ENCODE peak calls at places on chromosomes 7 and 10, in ten cellular contexts. One of them, this sample, is unnamed. For H3K36me3 and H4K20me1, the result is how much of the 10 kb centered on the place peaks cover.

GRCh38 chr7:981793-982510 is 1.0 kb upstream of the CYP2W1 start:
- DNase-seq in IMR-90: no peak
- DNase-seq in hepatocyte: no peak
- DNase-seq in GM23248: no peak
- DNase-seq in HCT116: no peak
- DNase-seq in mammary epithelial cell: no peak
- DNase-seq in HepG2: no peak
- DNase-seq in PC-9: no peak
- DNase-seq in OCI-LY7: no peak
- DNase-seq in fibroblast of lung: no peak
- DNase-seq in this sample: no peak

GRCh38 chr7:30923774-30924413 is 12.2 kb downstream of the AQP1 start:
- DNase-seq in IMR-90: no peak
- DNase-seq in hepatocyte: no peak
- DNase-seq in GM23248: no peak
- DNase-seq in HCT116: no peak
- DNase-seq in mammary epithelial cell: no peak
- DNase-seq in HepG2: no peak
- DNase-seq in PC-9: no peak
- DNase-seq in OCI-LY7: no peak
- DNase-seq in fibroblast of lung: no peak
- DNase-seq in this sample: no peak

GRCh38 chr10:48291190-48291589 is 15.3 kb upstream of the MAPK8 start:
- DNase-seq in IMR-90: no peak
- DNase-seq in hepatocyte: peak
- DNase-seq in GM23248: no peak
- DNase-seq in HCT116: no peak
- DNase-seq in mammary epithelial cell: peak
- DNase-seq in HepG2: peak
- DNase-seq in PC-9: no peak
- DNase-seq in OCI-LY7: no peak
- DNase-seq in fibroblast of lung: no peak
- DNase-seq in this sample: no peak

GRCh38 chr10:62627985-62628384 is 176.5 kb upstream of the ADO start:
- DNase-seq in IMR-90: peak
- DNase-seq in hepatocyte: no peak
- DNase-seq in GM23248: peak
- DNase-seq in HCT116: no peak
- DNase-seq in mammary epithelial cell: no peak
- DNase-seq in HepG2: no peak
- DNase-seq in PC-9: no peak
- DNase-seq in OCI-LY7: no peak
- DNase-seq in fibroblast of lung: peak
- DNase-seq in this sample: no peak

GRCh38 chr10:49115796-49116508 is 630 bp upstream of the VSTM4 start:
- DNase-seq in IMR-90: no peak
- DNase-seq in hepatocyte: no peak
- DNase-seq in GM23248: no peak
- DNase-seq in HCT116: no peak
- DNase-seq in mammary epithelial cell: no peak
- DNase-seq in HepG2: no peak
- DNase-seq in PC-9: no peak
- DNase-seq in OCI-LY7: no peak
- DNase-seq in fibroblast of lung: no peak
- DNase-seq in this sample: no peak

GRCh38 chr7:137539111-137539715 is 195.7 kb upstream of the PTN start:
- DNase-seq in IMR-90: peak
- DNase-seq in hepatocyte: no peak
- DNase-seq in GM23248: peak
- DNase-seq in HCT116: no peak
- DNase-seq in mammary epithelial cell: peak
- DNase-seq in HepG2: no peak
- DNase-seq in PC-9: peak
- DNase-seq in OCI-LY7: no peak
- DNase-seq in fibroblast of lung: peak
- DNase-seq in this sample: no peak

GRCh38 chr7:151008511-151009323 is 15.6 kb downstream of the ATG9B start:
- DNase-seq in IMR-90: no peak
- DNase-seq in hepatocyte: peak
- DNase-seq in GM23248: peak
- DNase-seq in HCT116: peak
- DNase-seq in mammary epithelial cell: no peak
- DNase-seq in HepG2: peak
- DNase-seq in PC-9: no peak
- DNase-seq in OCI-LY7: peak
- DNase-seq in fibroblast of lung: peak
- DNase-seq in this sample: peak

GRCh38 chr7:105188201-105188600 is 174.2 kb downstream of the KMT2E start:
- DNase-seq in IMR-90: peak
- DNase-seq in hepatocyte: no peak
- DNase-seq in GM23248: peak
- DNase-seq in HCT116: no peak
- DNase-seq in mammary epithelial cell: no peak
- DNase-seq in HepG2: no peak
- DNase-seq in PC-9: no peak
- DNase-seq in OCI-LY7: no peak
- DNase-seq in fibroblast of lung: peak
- DNase-seq in this sample: no peak

GRCh38 chr7:4613855-4614548 is 68.1 kb upstream of the FOXK1 start:
- DNase-seq in IMR-90: peak
- DNase-seq in hepatocyte: peak
- DNase-seq in GM23248: peak
- DNase-seq in HCT116: no peak
- DNase-seq in mammary epithelial cell: peak
- DNase-seq in HepG2: no peak
- DNase-seq in PC-9: no peak
- DNase-seq in OCI-LY7: no peak
- DNase-seq in fibroblast of lung: peak
- DNase-seq in this sample: no peak

GRCh38 chr7:99938296-99938695 is 8.9 kb upstream of the GJC3 start:
- DNase-seq in IMR-90: no peak
- DNase-seq in hepatocyte: no peak
- DNase-seq in GM23248: no peak
- DNase-seq in HCT116: no peak
- DNase-seq in mammary epithelial cell: no peak
- DNase-seq in HepG2: no peak
- DNase-seq in PC-9: no peak
- DNase-seq in OCI-LY7: no peak
- DNase-seq in fibroblast of lung: no peak
- DNase-seq in this sample: no peak

GRCh38 chr10:26737730-26738129 is 40.2 kb downstream of the PDSS1 start:
- DNase-seq in IMR-90: peak
- DNase-seq in hepatocyte: peak
- DNase-seq in GM23248: peak
- DNase-seq in HCT116: no peak
- DNase-seq in mammary epithelial cell: peak
- DNase-seq in HepG2: no peak
- DNase-seq in PC-9: no peak
- DNase-seq in OCI-LY7: peak
- DNase-seq in fibroblast of lung: peak
- DNase-seq in this sample: no peak

GRCh38 chr10:68330852-68331454 is 911 bp upstream of the HNRNPH3 start:
- DNase-seq in IMR-90: peak
- DNase-seq in hepatocyte: peak
- DNase-seq in GM23248: peak
- DNase-seq in HCT116: no peak
- DNase-seq in mammary epithelial cell: no peak
- DNase-seq in HepG2: no peak
- DNase-seq in PC-9: peak
- DNase-seq in OCI-LY7: peak
- DNase-seq in fibroblast of lung: peak
- DNase-seq in this sample: peak

GRCh38 chr7:65953321-65953720 is 28.7 kb downstream of the GUSB start:
- DNase-seq in IMR-90: no peak
- DNase-seq in hepatocyte: no peak
- DNase-seq in GM23248: no peak
- DNase-seq in HCT116: no peak
- DNase-seq in mammary epithelial cell: no peak
- DNase-seq in HepG2: no peak
- DNase-seq in PC-9: no peak
- DNase-seq in OCI-LY7: no peak
- DNase-seq in fibroblast of lung: no peak
- DNase-seq in this sample: no peak

GRCh38 chr7:65953890-65954289 is 28.1 kb downstream of the GUSB start:
- DNase-seq in IMR-90: no peak
- DNase-seq in hepatocyte: no peak
- DNase-seq in GM23248: no peak
- DNase-seq in HCT116: no peak
- DNase-seq in mammary epithelial cell: no peak
- DNase-seq in HepG2: no peak
- DNase-seq in PC-9: no peak
- DNase-seq in OCI-LY7: no peak
- DNase-seq in fibroblast of lung: no peak
- DNase-seq in this sample: no peak

GRCh38 chr7:65960351-65961074 is 21.5 kb downstream of the GUSB start:
- DNase-seq in IMR-90: no peak
- DNase-seq in hepatocyte: no peak
- DNase-seq in GM23248: no peak
- DNase-seq in HCT116: no peak
- DNase-seq in mammary epithelial cell: no peak
- DNase-seq in HepG2: no peak
- DNase-seq in PC-9: no peak
- DNase-seq in OCI-LY7: no peak
- DNase-seq in fibroblast of lung: no peak
- DNase-seq in this sample: no peak

GRCh38 chr7:65951837-65952578 is 30.0 kb downstream of the GUSB start:
- DNase-seq in IMR-90: no peak
- DNase-seq in hepatocyte: no peak
- DNase-seq in GM23248: peak
- DNase-seq in HCT116: no peak
- DNase-seq in mammary epithelial cell: peak
- DNase-seq in HepG2: no peak
- DNase-seq in PC-9: no peak
- DNase-seq in OCI-LY7: no peak
- DNase-seq in fibroblast of lung: no peak
- DNase-seq in this sample: no peak

DNA sequence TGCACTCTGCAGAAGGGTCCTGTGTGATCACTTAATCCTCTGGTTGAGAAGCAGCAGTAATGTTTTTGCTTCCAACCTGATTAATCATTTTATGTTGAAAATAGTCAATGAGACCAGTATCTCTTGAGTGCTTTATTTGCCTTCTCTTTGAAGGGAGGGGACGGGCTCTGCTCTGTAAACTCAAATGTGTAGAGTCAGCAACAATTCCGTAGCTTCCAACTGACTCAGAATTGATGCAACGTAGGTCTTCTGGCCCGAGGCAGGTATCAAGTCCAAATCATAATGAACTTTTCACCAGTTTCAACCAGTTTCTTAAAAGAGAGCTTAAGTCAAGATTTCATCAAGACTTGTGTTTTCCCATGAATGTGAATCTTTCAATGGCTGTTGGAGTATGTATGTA is 26.3 kb downstream of the GUSB start:
- DNase-seq in IMR-90: no peak
- DNase-seq in hepatocyte: peak
- DNase-seq in GM23248: no peak
- DNase-seq in HCT116: no peak
- DNase-seq in mammary epithelial cell: no peak
- DNase-seq in HepG2: no peak
- DNase-seq in PC-9: no peak
- DNase-seq in OCI-LY7: no peak
- DNase-seq in fibroblast of lung: no peak
- DNase-seq in this sample: no peak
- H3K27ac ChIP-seq in IMR-90: no peak
- H3K27ac ChIP-seq in hepatocyte: peak
- H3K27ac ChIP-seq in GM23248: no peak
- H3K27ac ChIP-seq in HCT116: no peak
- H3K27ac ChIP-seq in mammary epithelial cell: no peak
- H3K27ac ChIP-seq in HepG2: no peak
- H3K27ac ChIP-seq in PC-9: no peak
- H3K27ac ChIP-seq in OCI-LY7: no peak
- H3K27ac ChIP-seq in fibroblast of lung: no peak
- H3K27ac ChIP-seq in this sample: no peak

GRCh38 chr7:141257597-141257996 is 183.7 kb downstream of the TMEM178B start:
- DNase-seq in IMR-90: no peak
- DNase-seq in hepatocyte: no peak
- DNase-seq in GM23248: no peak
- DNase-seq in HCT116: no peak
- DNase-seq in mammary epithelial cell: no peak
- DNase-seq in HepG2: no peak
- DNase-seq in PC-9: no peak
- DNase-seq in OCI-LY7: no peak
- DNase-seq in fibroblast of lung: no peak
- DNase-seq in this sample: no peak
- H3K36me3 ChIP-seq in IMR-90: under half
- H3K36me3 ChIP-seq in hepatocyte: under half
- H3K36me3 ChIP-seq in GM23248: under half
- H3K36me3 ChIP-seq in HCT116: under half
- H3K36me3 ChIP-seq in mammary epithelial cell: under half
- H3K36me3 ChIP-seq in HepG2: under half
- H3K36me3 ChIP-seq in PC-9: under half
- H3K36me3 ChIP-seq in OCI-LY7: under half
- H3K36me3 ChIP-seq in fibroblast of lung: under half
- H3K36me3 ChIP-seq in this sample: under half

DNA sequence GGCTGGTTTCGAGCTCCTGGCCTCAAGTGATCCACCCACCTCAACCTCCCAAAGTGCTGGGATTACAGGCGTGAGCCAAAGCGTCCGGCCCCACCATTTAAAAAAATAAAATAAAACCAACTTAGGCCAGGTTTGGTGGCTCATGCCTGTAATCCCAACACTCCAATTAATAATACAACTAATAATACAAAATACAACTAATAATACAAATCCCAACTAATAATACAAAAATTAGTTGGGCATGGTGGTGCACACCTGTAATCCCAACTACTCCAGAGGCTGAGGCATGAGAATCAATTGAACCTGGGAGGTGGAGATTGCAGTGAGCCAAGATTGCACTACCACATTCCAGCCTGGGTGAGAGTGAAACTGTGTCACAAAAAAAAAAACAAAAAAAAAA is 27.6 kb downstream of the CEP41 start:
- DNase-seq in IMR-90: no peak
- DNase-seq in hepatocyte: no peak
- DNase-seq in GM23248: no peak
- DNase-seq in HCT116: no peak
- DNase-seq in mammary epithelial cell: no peak
- DNase-seq in HepG2: no peak
- DNase-seq in PC-9: no peak
- DNase-seq in OCI-LY7: no peak
- DNase-seq in fibroblast of lung: no peak
- DNase-seq in this sample: no peak
- H4K20me1 ChIP-seq in IMR-90: under half
- H4K20me1 ChIP-seq in hepatocyte: under half
- H4K20me1 ChIP-seq in GM23248: under half
- H4K20me1 ChIP-seq in HCT116: under half
- H4K20me1 ChIP-seq in mammary epithelial cell: under half
- H4K20me1 ChIP-seq in HepG2: under half
- H4K20me1 ChIP-seq in PC-9: under half
- H4K20me1 ChIP-seq in OCI-LY7: under half
- H4K20me1 ChIP-seq in fibroblast of lung: under half
- H4K20me1 ChIP-seq in this sample: under half

DNA sequence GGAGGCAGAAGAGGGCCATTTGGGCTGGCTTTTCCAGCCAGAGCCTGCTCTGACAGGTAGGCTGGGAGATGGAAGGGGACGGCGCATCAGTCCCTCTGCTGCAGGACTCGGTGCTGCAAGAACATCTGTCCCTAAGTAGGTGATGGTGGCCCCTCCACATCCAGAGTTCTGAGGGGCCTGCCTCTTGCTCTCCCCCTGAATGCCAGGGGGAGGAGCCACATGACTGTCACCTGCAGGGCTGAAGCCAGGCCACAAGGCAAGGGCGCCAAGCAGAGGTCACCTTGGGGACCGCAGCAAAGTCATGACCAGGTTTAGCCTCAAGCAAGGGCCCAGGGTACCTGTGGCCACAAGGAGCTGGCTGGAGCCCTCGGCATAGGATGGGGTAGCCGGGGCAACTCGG is 99.4 kb downstream of the FAM53B start:
- DNase-seq in IMR-90: no peak
- DNase-seq in hepatocyte: no peak
- DNase-seq in GM23248: no peak
- DNase-seq in HCT116: no peak
- DNase-seq in mammary epithelial cell: no peak
- DNase-seq in HepG2: no peak
- DNase-seq in PC-9: no peak
- DNase-seq in OCI-LY7: peak
- DNase-seq in fibroblast of lung: no peak
- DNase-seq in this sample: no peak
- H3K27ac ChIP-seq in IMR-90: no peak
- H3K27ac ChIP-seq in hepatocyte: no peak
- H3K27ac ChIP-seq in GM23248: no peak
- H3K27ac ChIP-seq in HCT116: no peak
- H3K27ac ChIP-seq in mammary epithelial cell: no peak
- H3K27ac ChIP-seq in HepG2: no peak
- H3K27ac ChIP-seq in PC-9: no peak
- H3K27ac ChIP-seq in OCI-LY7: no peak
- H3K27ac ChIP-seq in fibroblast of lung: no peak
- H3K27ac ChIP-seq in this sample: no peak

This sample was measured in Karpas-422.